ENCODE peak calls at places on chromosomes 3 and 15, in five cellular contexts. S is PC-3, V is cardiac muscle cell, Z is adrenal gland, N is tibial artery. U is an unnamed sample. For H3K4me1, the result is how much of the 10 kb centered on the place peaks cover.

GRCh38 chr3:38662544-38662943 is 13.1 kb upstream of the SCN5A start:
- DNase-seq in V (no peak), N (no peak), S (peak), Z (no peak), U (no peak)

GRCh38 chr15:64460737-64461576 is 579 bp downstream of the ZNF609 start:
- DNase-seq in S (peak), Z (peak), N (peak), V (peak), U (peak)

GRCh38 chr3:151584603-151585002 is 123.7 kb upstream of the IGSF10 start:
- DNase-seq in N (no peak), V (no peak), Z (no peak), S (no peak), U (no peak)

GRCh38 chr15:78840661-78841060 is 29.4 kb upstream of the ADAMTS7 start:
- DNase-seq in V (no peak), S (no peak), Z (no peak), N (peak), U (no peak)

GRCh38 chr3:109806929-109807328 is 469.6 kb upstream of the DPPA4 start:
- DNase-seq in S (peak), V (no peak), Z (no peak), N (no peak), U (no peak)

GRCh38 chr3:103693831-103694230 is 1259.0 kb downstream of the ZPLD1 start:
- DNase-seq in N (no peak), V (no peak), Z (no peak), S (no peak), U (no peak)

GRCh38 chr3:174191380-174191779 is 667.8 kb upstream of the NAALADL2 start:
- DNase-seq in N (no peak), Z (no peak), S (no peak), V (no peak), U (no peak)

GRCh38 chr3:53938645-53939044 is 47.0 kb upstream of the SELENOK start:
- DNase-seq in N (no peak), Z (peak), S (peak), V (peak), U (no peak)

GRCh38 chr3:149390316-149390715 is 12.9 kb upstream of the TM4SF1 start:
- DNase-seq in V (no peak), N (no peak), Z (no peak), S (peak), U (no peak)

GRCh38 chr3:105965384-105965783 is 96.6 kb upstream of the CBLB start:
- DNase-seq in S (no peak), V (no peak), Z (no peak), N (no peak), U (no peak)

GRCh38 chr15:64443747-64444621 is 16.4 kb upstream of the ZNF609 start:
- DNase-seq in N (no peak), V (no peak), S (peak), Z (no peak), U (no peak)

GRCh38 chr3:37987751-37988179 is 2.8 kb upstream of the VILL start:
- DNase-seq in V (no peak), Z (no peak), S (peak), N (peak), U (no peak)

GRCh38 chr3:184750684-184751083 is 38.8 kb upstream of the MAGEF1 start:
- DNase-seq in S (no peak), N (no peak), Z (no peak), V (no peak), U (no peak)

GRCh38 chr3:82807781-82808180 is 1046.3 kb upstream of the GBE1 start:
- DNase-seq in S (no peak), Z (no peak), V (no peak), N (no peak), U (no peak)

GRCh38 chr3:10286596-10287295 is 6.0 kb downstream of the GHRL start:
- DNase-seq in Z (no peak), S (peak), V (no peak), N (no peak), U (no peak)

GRCh38 chr15:45664451-45664850 is 29.6 kb downstream of the SQOR start:
- DNase-seq in S (no peak), V (no peak), N (no peak), Z (no peak), U (no peak)

GRCh38 chr15:32884136-32884535 is 166.3 kb downstream of the GREM1 start:
- DNase-seq in S (no peak), V (no peak), N (no peak), Z (no peak), U (no peak)

GRCh38 chr15:71806452-71806931 is 3.9 kb upstream of the NR2E3 start:
- DNase-seq in Z (peak), N (no peak), S (peak), V (peak), U (no peak)

GRCh38 chr15:25775317-25775912 is 87.7 kb downstream of the ATP10A start:
- DNase-seq in N (no peak), V (no peak), Z (peak), S (peak), U (peak)

GRCh38 chr15:95739161-95739560 is 591.3 kb upstream of the NR2F2 start:
- DNase-seq in Z (no peak), S (no peak), N (no peak), V (no peak), U (no peak)

GRCh38 chr3:63364909-63365308 is 86.8 kb downstream of the SYNPR start:
- DNase-seq in V (peak), Z (no peak), S (no peak), N (no peak), U (no peak)

GRCh38 chr3:32956750-32957570 is 5.5 kb downstream of the CCR4 start:
- DNase-seq in V (no peak), N (no peak), Z (no peak), S (no peak), U (no peak)

GRCh38 chr3:148991219-148992026 is at the start of gene GYG1:
- DNase-seq in Z (peak), S (peak), V (peak), N (peak), U (peak)

GRCh38 chr15:62445244-62445643 is 280.2 kb upstream of the C2CD4B start:
- DNase-seq in V (no peak), Z (no peak), N (no peak), S (peak), U (no peak)

GRCh38 chr15:43748376-43748775 is 2.1 kb downstream of the PDIA3 start:
- DNase-seq in V (no peak), S (peak), Z (no peak), N (no peak), U (no peak)

GRCh38 chr15:43749690-43750345 is 3.6 kb downstream of the PDIA3 start:
- DNase-seq in Z (peak), S (no peak), N (no peak), V (no peak), U (no peak)

GRCh38 chr15:43751885-43752284 is 5.6 kb downstream of the PDIA3 start:
- DNase-seq in N (no peak), S (no peak), V (no peak), Z (no peak), U (no peak)
- H3K4me3 ChIP-seq in N (no peak), S (no peak), V (no peak), Z (no peak), U (no peak)

DNA sequence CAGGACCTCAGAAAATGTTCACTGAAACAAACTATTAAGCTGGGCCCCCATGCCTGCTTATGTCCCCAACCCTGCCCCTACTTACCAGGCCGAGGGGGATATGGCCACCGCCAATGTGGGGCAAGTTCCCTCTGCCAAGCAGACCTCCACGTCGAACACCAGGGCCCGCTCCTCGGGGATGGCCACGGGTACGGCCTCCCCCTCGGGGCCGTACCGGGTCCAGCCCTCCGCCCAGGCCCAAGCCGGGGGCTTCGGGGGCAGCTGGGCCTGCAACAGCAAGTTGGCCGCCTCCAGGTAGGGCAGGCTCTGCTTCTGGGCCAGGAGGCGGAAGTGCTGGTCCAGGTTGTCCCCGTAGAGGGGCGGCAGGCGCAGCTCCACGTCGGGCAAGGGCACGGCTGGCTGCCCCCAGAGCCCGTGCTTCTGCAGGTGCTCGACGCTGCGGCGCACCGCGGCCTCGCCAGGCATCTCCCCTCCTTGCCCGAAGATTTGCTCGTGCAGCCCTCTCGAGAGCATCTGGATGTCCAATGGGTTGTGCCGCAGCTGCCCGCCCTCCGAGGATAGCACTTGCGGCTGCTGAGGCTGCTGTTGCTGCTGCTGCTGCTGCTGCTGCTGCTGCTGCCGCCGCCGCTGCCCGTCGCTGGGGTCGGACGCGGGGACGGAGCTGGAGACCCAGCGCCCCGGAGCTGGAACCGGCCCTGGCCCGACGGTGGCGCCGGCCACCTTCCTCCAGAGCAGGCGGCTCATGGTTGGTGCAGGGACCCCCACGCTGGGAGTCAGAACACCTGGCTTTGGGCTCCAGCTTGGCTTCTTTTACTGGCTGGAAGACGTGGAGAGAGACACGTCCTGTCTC is 1.4 kb downstream of the POLG start:
- DNase-seq in Z (no peak), V (no peak), N (peak), S (no peak), U (no peak)
- H3K27ac ChIP-seq in Z (no peak), V (no peak), N (peak), S (no peak), U (peak)

GRCh38 chr3:123735456-123735855 is 148.7 kb downstream of the MYLK start:
- DNase-seq in V (no peak), N (no peak), S (no peak), Z (no peak), U (no peak)

GRCh38 chr3:123733805-123734526 is 149.1 kb upstream of the HACD2 start:
- DNase-seq in N (no peak), Z (no peak), S (peak), V (no peak), U (no peak)

GRCh38 chr3:123733341-123733740 is 148.5 kb upstream of the HACD2 start:
- DNase-seq in V (no peak), S (peak), Z (no peak), N (no peak), U (no peak)

GRCh38 chr3:123732447-123732846 is 147.6 kb upstream of the HACD2 start:
- DNase-seq in V (no peak), N (no peak), S (peak), Z (no peak), U (no peak)

DNA sequence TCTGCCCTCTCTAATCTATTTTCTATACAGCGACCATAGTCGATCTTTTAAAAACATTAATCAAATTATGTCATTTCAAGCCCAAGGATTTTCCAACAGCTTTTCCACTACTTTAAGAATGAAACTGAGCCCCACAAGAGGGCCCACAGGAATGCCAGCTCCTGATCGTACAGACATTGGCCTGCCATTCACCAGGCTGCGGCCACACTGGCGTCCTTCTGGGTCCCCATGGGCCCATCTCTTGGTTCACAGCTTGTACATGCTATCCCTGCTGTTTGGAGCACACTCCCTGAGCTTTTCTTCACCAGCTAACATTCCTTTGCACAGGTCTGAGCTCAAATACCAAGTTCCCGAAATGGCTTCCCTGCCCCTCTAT is 149.6 kb downstream of the MYLK start:
- DNase-seq in S (no peak), Z (no peak), N (no peak), V (no peak), U (no peak)
- H3K4me1 ChIP-seq in S (half or more), Z (under half), N (under half), V (under half), U (under half)

DNA sequence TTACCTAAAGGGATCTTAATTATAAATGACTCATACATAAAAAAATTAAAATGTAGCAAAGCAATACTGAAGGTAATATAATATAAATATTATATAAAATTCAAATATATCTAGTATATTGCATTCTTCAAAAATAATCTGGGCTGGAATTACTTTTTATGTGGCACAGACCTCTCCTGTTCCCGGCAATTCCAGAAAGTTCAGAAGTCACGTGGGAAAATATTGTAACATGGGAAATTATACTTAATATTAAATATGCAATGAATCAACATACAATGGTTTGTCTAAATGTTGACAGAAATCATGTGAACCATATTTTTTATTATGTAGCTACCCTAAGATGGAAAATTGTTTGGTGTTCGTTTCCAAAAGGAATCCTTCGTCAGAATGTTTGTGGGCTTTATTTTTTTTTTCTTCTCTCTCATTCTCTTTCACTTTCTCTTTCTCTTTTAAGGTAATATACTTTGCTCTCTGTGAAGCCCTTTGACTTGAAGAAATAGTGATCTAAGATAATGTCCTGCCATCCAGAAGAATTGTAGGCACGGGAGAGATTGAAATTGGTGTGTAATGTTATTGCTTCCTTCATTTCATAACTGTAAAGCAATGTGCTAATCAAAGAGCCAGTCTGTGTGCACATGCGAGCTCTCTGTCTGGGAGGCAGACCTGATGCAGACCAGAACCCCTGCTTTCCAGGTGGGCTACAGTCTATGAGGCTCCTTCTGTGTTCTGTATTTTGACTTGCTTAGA is 559.4 kb downstream of the NR2F2 start:
- DNase-seq in N (no peak), Z (peak), S (no peak), V (peak), U (no peak)
- H3K4me3 ChIP-seq in N (peak), Z (no peak), S (peak), V (no peak), U (peak)

GRCh38 chr15:85379403-85380131 is 836 bp upstream of the AKAP13 start:
- DNase-seq in S (peak), V (no peak), Z (peak), N (no peak), U (no peak)
- H3K27ac ChIP-seq in S (peak), V (peak), Z (peak), N (peak), U (peak)